ENCODE peak calls at places on chromosome 17, in five cellular contexts. C is RPMI7951, T is amniotic stem cell, O is heart left ventricle, I is A549. E is an unnamed sample.

GRCh38 chr17:36645358-36645757 is 44.0 kb downstream of the MRM1 start:
- DNase-seq in C (no peak), I (no peak), T (no peak), O (no peak), E (no peak)

GRCh38 chr17:57365420-57365819 is 109.1 kb downstream of the MSI2 start:
- DNase-seq in T (no peak), I (no peak), C (no peak), O (no peak), E (no peak)

GRCh38 chr17:286571-286970 is 66.0 kb downstream of the RPH3AL start:
- DNase-seq in C (no peak), O (peak), I (no peak), T (no peak), E (no peak)

GRCh38 chr17:30554839-30555751 is 77.9 kb downstream of the GOSR1 start:
- DNase-seq in I (no peak), C (peak), O (no peak), T (no peak), E (no peak)

GRCh38 chr17:38507436-38507835 is 79.2 kb downstream of the ARHGAP23 start:
- DNase-seq in O (no peak), C (no peak), T (no peak), I (no peak), E (no peak)

GRCh38 chr17:82492647-82493516 is 26.6 kb upstream of the FOXK2 start:
- DNase-seq in I (peak), T (no peak), C (peak), O (no peak), E (no peak)

GRCh38 chr17:43768382-43768781 is 9.8 kb upstream of the SOST start:
- DNase-seq in T (no peak), I (no peak), C (no peak), O (peak), E (no peak)

GRCh38 chr17:57984936-57985674 is 2.9 kb downstream of the VEZF1 start:
- DNase-seq in I (no peak), T (no peak), O (no peak), C (no peak), E (no peak)

GRCh38 chr17:29289852-29290251 is 4.1 kb downstream of the NUFIP2 start:
- DNase-seq in O (no peak), C (no peak), T (no peak), I (no peak), E (no peak)

GRCh38 chr17:40063034-40063765 is 435 bp downstream of the THRA start:
- DNase-seq in T (no peak), O (peak), C (peak), I (no peak), E (no peak)

GRCh38 chr17:68461589-68461988 is 4.3 kb upstream of the WIPI1 start:
- DNase-seq in I (no peak), C (no peak), O (no peak), T (no peak), E (no peak)

GRCh38 chr17:74211141-74211928 is 2.0 kb upstream of the TTYH2 start:
- DNase-seq in I (no peak), C (no peak), O (no peak), T (no peak), E (no peak)

GRCh38 chr17:45171338-45172231 is 9.9 kb downstream of the HEXIM2 start:
- DNase-seq in C (peak), I (peak), O (peak), T (no peak), E (no peak)

GRCh38 chr17:78172284-78173024 is 4.1 kb downstream of the SYNGR2 start:
- DNase-seq in C (no peak), O (peak), T (no peak), I (no peak), E (no peak)

E was measured in putamen.